ENCODE peak calls at places on chromosomes 11 and 22, in five cellular contexts. I, U, B, N and V are unnamed samples.

GRCh38 chr11:126542621-126543020 is 187.1 kb downstream of the ST3GAL4 start:
- DNase-seq in I (no peak), N (no peak), U (no peak), B (no peak), V (no peak)

GRCh38 chr11:64880240-64881001 is 2.0 kb upstream of the EHD1 start:
- DNase-seq in U (no peak), N (no peak), B (no peak), I (no peak), V (no peak)

GRCh38 chr11:66317322-66317765 is 500 bp upstream of the CD248 start:
- DNase-seq in B (no peak), I (peak), U (peak), N (no peak), V (no peak)

GRCh38 chr11:47257518-47258316 is at the start of gene NR1H3:
- DNase-seq in N (peak), U (peak), B (peak), I (no peak), V (no peak)

GRCh38 chr11:14393129-14393528 is 34.1 kb upstream of the RRAS2 start:
- DNase-seq in N (no peak), I (no peak), B (no peak), U (no peak), V (no peak)

GRCh38 chr11:2578006-2578933 is 121.5 kb downstream of the KCNQ1OT1 start:
- DNase-seq in U (no peak), I (peak), B (peak), N (peak), V (no peak)

GRCh38 chr22:39273950-39274887 is 29.4 kb upstream of the PDGFB start:
- DNase-seq in I (no peak), B (no peak), U (no peak), N (no peak), V (no peak)

GRCh38 chr11:19790831-19791552 is 78.4 kb downstream of the NAV2 start:
- DNase-seq in N (no peak), B (no peak), U (no peak), I (no peak), V (no peak)

GRCh38 chr11:32259641-32260081 is 168.8 kb downstream of the RCN1 start:
- DNase-seq in U (peak), N (peak), I (no peak), B (peak), V (no peak)

GRCh38 chr11:114116800-114117199 is 57.3 kb downstream of the ZBTB16 start:
- DNase-seq in B (no peak), N (no peak), U (no peak), I (no peak), V (no peak)

GRCh38 chr22:46969491-46969890 is 207.0 kb downstream of the TBC1D22A start:
- DNase-seq in N (no peak), I (peak), U (no peak), B (no peak), V (no peak)

GRCh38 chr11:133898031-133898769 is 52.9 kb upstream of the SPATA19 start:
- DNase-seq in B (peak), U (no peak), N (no peak), I (no peak), V (no peak)

GRCh38 chr11:37322333-37323194 is 724.5 kb upstream of the RAG2 start:
- DNase-seq in U (no peak), I (no peak), B (no peak), N (no peak), V (no peak)

GRCh38 chr22:48905206-48905975 is 922.3 kb downstream of the BRD1 start:
- DNase-seq in U (no peak), B (no peak), I (no peak), N (no peak), V (no peak)

GRCh38 chr22:44821741-44822425 is 69.5 kb downstream of the ARHGAP8 start:
- DNase-seq in B (no peak), I (no peak), U (no peak), N (no peak), V (no peak)

GRCh38 chr11:122690801-122691649 is 35.5 kb downstream of the UBASH3B start:
- DNase-seq in B (no peak), N (no peak), I (no peak), U (peak), V (no peak)

GRCh38 chr11:93814966-93815633 is 31.0 kb downstream of the MED17 start:
- DNase-seq in B (no peak), I (no peak), N (no peak), U (no peak), V (no peak)

GRCh38 chr22:17258015-17258827 is 39.0 kb upstream of the ADA2 start:
- DNase-seq in N (peak), I (peak), B (peak), U (no peak), V (no peak)

GRCh38 chr11:124961972-124962609 is 8.1 kb downstream of the CCDC15 start:
- DNase-seq in I (peak), N (no peak), B (no peak), U (peak), V (peak)

GRCh38 chr11:114725623-114726022 is 47.3 kb downstream of the NXPE2 start:
- DNase-seq in N (no peak), I (no peak), B (no peak), U (no peak), V (no peak)

GRCh38 chr11:94424662-94425061 is 23.4 kb upstream of the GPR83 start:
- DNase-seq in N (no peak), U (peak), I (no peak), B (no peak), V (no peak)

GRCh38 chr11:119742263-119742861 is 13.4 kb upstream of the NECTIN1 start:
- DNase-seq in N (peak), I (no peak), U (no peak), B (no peak), V (no peak)

GRCh38 chr11:122159173-122159701 is 43.2 kb upstream of the BLID start:
- DNase-seq in N (no peak), B (no peak), U (peak), I (no peak), V (no peak)

GRCh38 chr11:34830035-34830434 is 86.1 kb downstream of the APIP start:
- DNase-seq in I (no peak), B (no peak), U (no peak), N (no peak), V (no peak)

GRCh38 chr11:57210731-57211335 is 26.2 kb downstream of the APLNR start:
- DNase-seq in N (peak), I (no peak), B (no peak), U (no peak), V (no peak)

GRCh38 chr11:20032577-20033265 is 127.6 kb downstream of the DBX1 start:
- DNase-seq in N (no peak), B (no peak), I (no peak), U (no peak), V (no peak)

GRCh38 chr11:114257621-114258558 is 38.3 kb upstream of the NNMT start:
- DNase-seq in B (peak), N (peak), U (no peak), I (no peak), V (no peak)

GRCh38 chr11:114140826-114141225 is 81.3 kb downstream of the ZBTB16 start:
- DNase-seq in B (no peak), I (no peak), N (peak), U (no peak), V (no peak)

GRCh38 chr11:78039391-78039918 is 16.4 kb upstream of the KCTD14 start:
- DNase-seq in N (no peak), B (no peak), I (no peak), U (no peak), V (no peak)

GRCh38 chr11:113394919-113395318 is 7.3 kb downstream of the ANKK1 start:
- DNase-seq in N (no peak), I (no peak), B (no peak), U (no peak), V (no peak)

GRCh38 chr11:114196994-114197702 is 99.1 kb upstream of the NNMT start:
- DNase-seq in I (peak), B (no peak), U (no peak), N (no peak), V (no peak)

GRCh38 chr11:85755285-85755684 is 55.7 kb downstream of the SYTL2 start:
- DNase-seq in I (no peak), U (no peak), B (no peak), N (no peak), V (no peak)

GRCh38 chr11:33371049-33371448 is 113.9 kb downstream of the HIPK3 start:
- DNase-seq in U (no peak), I (no peak), N (no peak), B (no peak), V (no peak)

GRCh38 chr11:118260353-118260752 is 3.7 kb downstream of the MPZL2 start:
- DNase-seq in N (no peak), B (no peak), I (no peak), U (no peak), V (no peak)

GRCh38 chr11:43825217-43825816 is 55.3 kb upstream of the ALKBH3 start:
- DNase-seq in I (no peak), N (no peak), U (peak), B (no peak), V (no peak)

GRCh38 chr11:10856689-10857603 is 907 bp downstream of the ZBED5 start:
- DNase-seq in U (peak), I (no peak), B (peak), N (peak), V (no peak)

GRCh38 chr11:15920856-15921629 is 435.3 kb downstream of the SOX6 start:
- DNase-seq in U (peak), I (no peak), B (no peak), N (no peak), V (no peak)

GRCh38 chr11:15918674-15919073 is 437.7 kb downstream of the SOX6 start:
- DNase-seq in N (no peak), B (no peak), U (no peak), I (no peak), V (no peak)

GRCh38 chr11:15927196-15927865 is 429.0 kb downstream of the SOX6 start:
- DNase-seq in I (no peak), B (no peak), U (no peak), N (no peak), V (no peak)

GRCh38 chr11:15926071-15926470 is 430.3 kb downstream of the SOX6 start:
- DNase-seq in U (no peak), N (no peak), B (no peak), I (no peak), V (no peak)

GRCh38 chr11:15923169-15923568 is 433.2 kb downstream of the SOX6 start:
- DNase-seq in B (no peak), I (no peak), U (no peak), N (no peak), V (no peak)
- TF ChIP-seq CTCF in B (no peak), I (no peak), U (no peak), N (no peak), V (no peak)

GRCh38 chr22:37101311-37102063 is 8.0 kb downstream of the TMPRSS6 start:
- DNase-seq in U (no peak), B (no peak), I (no peak), N (no peak), V (no peak)

GRCh38 chr22:37103151-37103550 is 6.4 kb downstream of the TMPRSS6 start:
- DNase-seq in B (no peak), I (no peak), N (no peak), U (no peak), V (no peak)

GRCh38 chr22:37095113-37095512 is 14.4 kb downstream of the TMPRSS6 start:
- DNase-seq in N (no peak), U (no peak), I (no peak), B (no peak), V (no peak)

GRCh38 chr22:37100589-37101127 is 8.9 kb downstream of the TMPRSS6 start:
- DNase-seq in I (no peak), B (no peak), N (no peak), U (no peak), V (no peak)

DNA sequence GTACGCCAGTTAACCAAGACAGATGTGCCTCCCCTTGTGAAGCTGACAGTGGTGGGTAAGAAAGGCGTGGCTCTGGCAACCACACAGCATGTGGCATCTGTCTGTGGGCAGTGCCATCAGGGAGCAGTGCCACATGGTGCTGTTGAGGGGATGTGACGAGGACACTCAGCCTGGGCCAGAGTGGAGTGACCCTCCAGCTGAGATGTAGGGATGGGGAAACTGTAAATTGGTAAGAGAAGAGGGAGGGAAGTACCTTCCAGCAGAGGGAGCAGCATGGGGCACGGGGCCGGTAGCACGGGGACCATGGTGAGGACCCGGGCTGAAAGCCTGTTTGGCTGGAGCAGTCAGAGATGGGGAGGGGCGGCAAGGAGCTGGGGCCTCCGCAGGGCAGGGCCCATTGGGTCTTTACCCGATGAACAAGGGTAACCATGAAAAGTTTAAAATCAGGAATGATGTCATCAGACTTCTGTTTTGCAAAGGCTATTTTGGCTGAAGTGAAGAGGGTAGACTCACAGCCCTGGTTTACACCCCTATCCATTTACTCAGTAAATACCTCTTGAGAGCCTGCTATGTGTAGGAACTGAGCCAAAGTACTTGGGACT is 10.4 kb downstream of the TMPRSS6 start:
- DNase-seq in I (no peak), U (no peak), B (no peak), N (no peak), V (no peak)
- TF ChIP-seq CTCF in I (no peak), U (no peak), B (no peak), N (no peak), V (no peak)

DNA sequence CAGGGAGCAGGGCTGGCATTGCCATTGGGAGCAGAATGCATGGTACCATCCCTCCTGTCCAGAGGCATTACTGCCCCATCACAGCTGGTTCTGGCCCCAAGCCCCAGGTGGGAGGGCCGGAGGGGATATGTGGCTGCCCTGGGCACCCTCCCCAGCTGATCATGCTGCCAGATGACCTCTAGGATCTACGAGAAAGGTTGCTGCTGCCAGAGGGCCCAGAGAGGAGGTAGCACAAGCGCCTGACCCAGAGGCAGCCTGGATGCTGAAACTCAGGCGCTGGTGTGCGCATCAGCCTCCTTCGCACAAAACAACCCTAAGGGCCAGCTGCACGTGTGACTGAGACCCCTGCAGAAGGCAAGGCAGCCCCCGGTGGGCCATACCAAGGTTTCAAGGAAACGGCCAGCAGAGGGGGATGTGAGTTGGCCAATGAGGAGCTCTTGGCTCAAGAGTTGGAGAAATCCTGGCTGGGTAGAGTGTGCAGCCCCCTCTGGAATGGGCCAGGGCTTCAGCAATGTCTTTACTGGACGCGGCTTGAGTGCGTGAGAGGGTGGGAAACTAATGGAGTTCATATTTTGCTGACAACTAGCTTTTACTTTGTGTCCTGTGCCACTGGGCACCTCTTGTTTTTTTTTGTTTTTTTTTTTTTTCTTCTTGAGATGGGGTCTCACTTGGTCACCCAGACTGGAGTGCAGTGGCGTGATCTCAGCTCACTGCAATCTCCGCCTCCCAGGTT is 88.3 kb upstream of the PARVA start:
- DNase-seq in I (no peak), U (no peak), N (no peak), B (no peak), V (no peak)
- TF ChIP-seq CTCF in I (no peak), U (no peak), N (no peak), B (no peak), V (peak)

DNA sequence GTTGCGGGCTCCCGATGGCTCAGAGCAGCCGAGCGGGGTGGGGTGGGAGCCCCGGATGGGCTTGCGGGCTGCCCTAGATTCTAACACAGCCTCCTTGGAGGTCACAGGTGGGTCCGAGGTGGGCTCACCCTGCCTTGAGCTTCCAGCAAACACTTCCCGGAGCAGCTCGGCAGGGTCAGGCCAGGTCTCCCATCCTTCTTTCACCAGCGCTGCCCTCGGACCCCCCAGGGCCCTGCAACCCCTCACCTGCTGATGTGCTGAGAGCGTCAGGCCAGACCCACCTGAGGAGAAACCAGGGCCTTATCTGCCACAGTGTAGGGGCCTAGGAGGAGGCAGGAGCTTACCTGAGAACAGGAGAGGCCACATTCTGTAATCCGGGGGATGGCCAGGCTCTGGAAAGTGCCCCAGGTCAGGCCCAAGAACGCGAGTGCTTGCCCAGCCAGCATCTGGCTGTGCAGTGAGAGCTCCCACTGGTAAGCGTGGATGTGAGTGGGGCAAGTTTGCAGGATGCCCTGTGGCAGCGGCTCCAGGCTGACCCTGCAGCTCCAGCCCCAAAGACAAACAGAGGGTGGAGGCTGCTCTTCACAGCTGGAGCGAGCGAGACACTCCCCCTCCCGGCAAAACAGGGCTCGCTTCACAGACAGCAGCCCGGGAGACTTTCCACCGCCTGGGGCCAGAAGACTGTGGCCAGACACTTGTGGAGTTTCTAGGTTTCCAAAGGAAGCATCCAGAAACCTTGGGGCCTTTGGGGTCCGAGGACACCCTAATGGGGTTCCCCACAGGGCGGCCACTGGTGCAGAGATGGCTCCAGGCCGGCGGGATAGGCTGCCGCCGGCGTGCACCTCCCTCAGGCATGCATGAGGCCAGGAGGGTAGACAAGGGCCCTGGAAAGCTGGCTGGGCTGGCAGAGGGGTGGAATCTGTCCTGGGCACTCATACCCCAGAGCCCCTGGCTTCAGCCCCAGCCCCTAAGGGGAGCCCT is at the start of gene IL17REL:
- DNase-seq in I (peak), B (no peak), U (peak), N (no peak), V (no peak)
- TF ChIP-seq CTCF in I (no peak), B (no peak), U (no peak), N (no peak), V (peak)

DNA sequence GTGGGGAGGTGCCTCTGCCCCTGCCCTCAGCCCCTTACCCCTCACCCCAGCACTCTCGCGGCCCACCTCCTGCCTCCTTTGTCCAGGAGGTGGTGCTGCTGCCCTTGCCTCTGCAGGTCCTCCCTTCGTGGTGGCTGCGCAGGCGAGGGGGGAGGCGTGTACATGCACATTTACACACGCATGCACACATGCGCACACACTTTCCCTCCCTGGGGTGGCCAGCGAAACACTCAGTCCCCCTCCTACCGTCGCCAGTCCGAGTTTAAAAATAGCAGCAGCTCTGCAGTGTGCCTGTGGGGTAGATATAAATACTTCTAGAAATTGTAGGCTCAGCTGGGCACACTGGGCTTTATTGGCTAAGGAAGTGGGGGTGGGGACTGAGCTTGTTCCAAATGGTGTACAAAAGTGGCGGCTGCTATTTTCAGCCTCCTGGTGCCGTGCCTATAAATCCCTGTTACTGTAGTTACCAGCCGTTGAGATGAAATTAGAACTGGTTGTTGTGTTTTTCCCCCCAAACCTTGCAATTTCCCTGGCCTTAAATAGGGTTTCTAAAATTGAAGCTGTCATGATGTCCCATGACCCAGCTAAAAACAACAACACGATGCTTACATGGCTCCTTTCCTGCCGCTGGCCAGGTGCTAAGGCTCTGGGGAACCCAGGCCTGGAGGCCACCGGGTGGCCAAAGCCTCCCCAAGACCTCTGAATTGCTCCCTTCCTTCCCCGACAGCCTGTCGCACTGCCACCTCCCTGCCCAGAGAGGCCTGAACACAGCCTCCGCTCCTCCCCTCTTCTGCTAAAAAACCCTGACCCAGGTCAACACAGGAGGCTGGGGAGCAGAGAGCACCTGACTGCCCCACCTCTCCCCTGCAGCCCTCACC is 12.4 kb downstream of the PICK1 start:
- DNase-seq in U (peak), B (no peak), N (no peak), I (no peak), V (peak)
- TF ChIP-seq CTCF in U (peak), B (peak), N (peak), I (no peak), V (peak)